ENCODE peak calls at places on chromosomes 7 and 10, in ten cellular contexts. One of them, this sample, is unnamed.

GRCh38 chr7:56083150-56083785 is 9.5 kb downstream of the PHKG1 start:
- DNase-seq in brain microvascular endothelial cell: no peak
- DNase-seq in psoas muscle: peak
- DNase-seq in NT2/D1: no peak
- DNase-seq in NCI-H1417: no peak
- DNase-seq in B cell: no peak
- DNase-seq in aorta: peak
- DNase-seq in nephron progenitor cell: no peak
- DNase-seq in NCI-H748 treated with DMSO at 0.1 percent for 48 hours: no peak
- DNase-seq in CD4-positive, CD25-positive, alpha-beta regulatory T cell: no peak
- DNase-seq in this sample: no peak

GRCh38 chr10:11881028-11881476 is 57.9 kb downstream of the PROSER2 start:
- DNase-seq in NCI-H748 treated with DMSO at 0.1 percent for 48 hours: no peak
- DNase-seq in nephron progenitor cell: no peak
- DNase-seq in brain microvascular endothelial cell: no peak
- DNase-seq in NT2/D1: no peak
- DNase-seq in aorta: peak
- DNase-seq in B cell: no peak
- DNase-seq in NCI-H1417: no peak
- DNase-seq in psoas muscle: no peak
- DNase-seq in CD4-positive, CD25-positive, alpha-beta regulatory T cell: no peak
- DNase-seq in this sample: no peak

GRCh38 chr10:63375859-63376258 is 89.9 kb downstream of the JMJD1C start:
- DNase-seq in B cell: no peak
- DNase-seq in brain microvascular endothelial cell: peak
- DNase-seq in CD4-positive, CD25-positive, alpha-beta regulatory T cell: no peak
- DNase-seq in NCI-H1417: no peak
- DNase-seq in NT2/D1: no peak
- DNase-seq in aorta: no peak
- DNase-seq in nephron progenitor cell: no peak
- DNase-seq in psoas muscle: no peak
- DNase-seq in NCI-H748 treated with DMSO at 0.1 percent for 48 hours: no peak
- DNase-seq in this sample: no peak

GRCh38 chr7:158353606-158354570 is 233.7 kb downstream of the PTPRN2 start:
- DNase-seq in NCI-H1417: peak
- DNase-seq in NCI-H748 treated with DMSO at 0.1 percent for 48 hours: peak
- DNase-seq in brain microvascular endothelial cell: peak
- DNase-seq in aorta: peak
- DNase-seq in nephron progenitor cell: peak
- DNase-seq in psoas muscle: no peak
- DNase-seq in NT2/D1: peak
- DNase-seq in B cell: no peak
- DNase-seq in CD4-positive, CD25-positive, alpha-beta regulatory T cell: no peak
- DNase-seq in this sample: no peak

GRCh38 chr7:100211342-100211780 is 8.4 kb upstream of the PVRIG start:
- DNase-seq in NT2/D1: no peak
- DNase-seq in brain microvascular endothelial cell: no peak
- DNase-seq in nephron progenitor cell: no peak
- DNase-seq in NCI-H1417: no peak
- DNase-seq in NCI-H748 treated with DMSO at 0.1 percent for 48 hours: no peak
- DNase-seq in psoas muscle: no peak
- DNase-seq in B cell: peak
- DNase-seq in aorta: no peak
- DNase-seq in CD4-positive, CD25-positive, alpha-beta regulatory T cell: peak
- DNase-seq in this sample: peak

GRCh38 chr7:156834462-156834861 is 58.5 kb downstream of the LMBR1 start:
- DNase-seq in nephron progenitor cell: no peak
- DNase-seq in B cell: no peak
- DNase-seq in aorta: no peak
- DNase-seq in NT2/D1: no peak
- DNase-seq in CD4-positive, CD25-positive, alpha-beta regulatory T cell: no peak
- DNase-seq in NCI-H748 treated with DMSO at 0.1 percent for 48 hours: no peak
- DNase-seq in brain microvascular endothelial cell: no peak
- DNase-seq in psoas muscle: no peak
- DNase-seq in NCI-H1417: no peak
- DNase-seq in this sample: no peak

GRCh38 chr10:2874963-2875362 is 192.4 kb upstream of the PFKP start:
- DNase-seq in aorta: no peak
- DNase-seq in nephron progenitor cell: no peak
- DNase-seq in brain microvascular endothelial cell: no peak
- DNase-seq in NT2/D1: no peak
- DNase-seq in CD4-positive, CD25-positive, alpha-beta regulatory T cell: no peak
- DNase-seq in NCI-H1417: no peak
- DNase-seq in B cell: no peak
- DNase-seq in NCI-H748 treated with DMSO at 0.1 percent for 48 hours: no peak
- DNase-seq in psoas muscle: no peak
- DNase-seq in this sample: no peak

GRCh38 chr7:30321089-30321991 is 36.9 kb downstream of the ZNRF2 start:
- DNase-seq in nephron progenitor cell: no peak
- DNase-seq in NCI-H1417: peak
- DNase-seq in aorta: no peak
- DNase-seq in brain microvascular endothelial cell: no peak
- DNase-seq in CD4-positive, CD25-positive, alpha-beta regulatory T cell: peak
- DNase-seq in NT2/D1: no peak
- DNase-seq in psoas muscle: no peak
- DNase-seq in B cell: peak
- DNase-seq in NCI-H748 treated with DMSO at 0.1 percent for 48 hours: no peak
- DNase-seq in this sample: no peak

GRCh38 chr10:17787087-17787942 is 21.8 kb upstream of the MRC1 start:
- DNase-seq in brain microvascular endothelial cell: peak
- DNase-seq in CD4-positive, CD25-positive, alpha-beta regulatory T cell: no peak
- DNase-seq in aorta: no peak
- DNase-seq in psoas muscle: no peak
- DNase-seq in NCI-H1417: no peak
- DNase-seq in NT2/D1: peak
- DNase-seq in NCI-H748 treated with DMSO at 0.1 percent for 48 hours: no peak
- DNase-seq in nephron progenitor cell: no peak
- DNase-seq in B cell: no peak
- DNase-seq in this sample: no peak

GRCh38 chr7:116429986-116430619 is 69.4 kb upstream of the CAV2 start:
- DNase-seq in nephron progenitor cell: no peak
- DNase-seq in B cell: no peak
- DNase-seq in brain microvascular endothelial cell: no peak
- DNase-seq in psoas muscle: no peak
- DNase-seq in NCI-H748 treated with DMSO at 0.1 percent for 48 hours: no peak
- DNase-seq in CD4-positive, CD25-positive, alpha-beta regulatory T cell: no peak
- DNase-seq in NCI-H1417: no peak
- DNase-seq in NT2/D1: no peak
- DNase-seq in aorta: no peak
- DNase-seq in this sample: no peak

GRCh38 chr10:103415581-103415980 is 19.2 kb downstream of the PDCD11 start:
- DNase-seq in NCI-H1417: no peak
- DNase-seq in NT2/D1: no peak
- DNase-seq in brain microvascular endothelial cell: no peak
- DNase-seq in CD4-positive, CD25-positive, alpha-beta regulatory T cell: no peak
- DNase-seq in nephron progenitor cell: no peak
- DNase-seq in NCI-H748 treated with DMSO at 0.1 percent for 48 hours: no peak
- DNase-seq in B cell: no peak
- DNase-seq in psoas muscle: no peak
- DNase-seq in aorta: no peak
- DNase-seq in this sample: no peak

GRCh38 chr7:152761116-152761748 is 1.7 kb downstream of the ACTR3B start:
- DNase-seq in NCI-H1417: no peak
- DNase-seq in brain microvascular endothelial cell: peak
- DNase-seq in NT2/D1: no peak
- DNase-seq in psoas muscle: no peak
- DNase-seq in CD4-positive, CD25-positive, alpha-beta regulatory T cell: no peak
- DNase-seq in nephron progenitor cell: no peak
- DNase-seq in aorta: no peak
- DNase-seq in NCI-H748 treated with DMSO at 0.1 percent for 48 hours: no peak
- DNase-seq in B cell: peak
- DNase-seq in this sample: no peak

GRCh38 chr10:113915540-113915939 is 61.1 kb downstream of the NHLRC2 start:
- DNase-seq in NT2/D1: no peak
- DNase-seq in NCI-H748 treated with DMSO at 0.1 percent for 48 hours: no peak
- DNase-seq in CD4-positive, CD25-positive, alpha-beta regulatory T cell: no peak
- DNase-seq in brain microvascular endothelial cell: no peak
- DNase-seq in nephron progenitor cell: no peak
- DNase-seq in B cell: no peak
- DNase-seq in psoas muscle: no peak
- DNase-seq in aorta: no peak
- DNase-seq in NCI-H1417: no peak
- DNase-seq in this sample: no peak

GRCh38 chr7:116439856-116440549 is 59.5 kb upstream of the CAV2 start:
- DNase-seq in NT2/D1: no peak
- DNase-seq in aorta: no peak
- DNase-seq in B cell: no peak
- DNase-seq in psoas muscle: no peak
- DNase-seq in nephron progenitor cell: no peak
- DNase-seq in brain microvascular endothelial cell: peak
- DNase-seq in NCI-H748 treated with DMSO at 0.1 percent for 48 hours: no peak
- DNase-seq in NCI-H1417: no peak
- DNase-seq in CD4-positive, CD25-positive, alpha-beta regulatory T cell: no peak
- DNase-seq in this sample: no peak

GRCh38 chr10:37895674-37896073 is 38.3 kb upstream of the ZNF248 start:
- DNase-seq in NT2/D1: no peak
- DNase-seq in aorta: no peak
- DNase-seq in NCI-H748 treated with DMSO at 0.1 percent for 48 hours: no peak
- DNase-seq in CD4-positive, CD25-positive, alpha-beta regulatory T cell: no peak
- DNase-seq in psoas muscle: no peak
- DNase-seq in brain microvascular endothelial cell: no peak
- DNase-seq in NCI-H1417: no peak
- DNase-seq in nephron progenitor cell: no peak
- DNase-seq in B cell: no peak
- DNase-seq in this sample: no peak

GRCh38 chr7:29468196-29468595 is 95.4 kb upstream of the PRR15 start:
- DNase-seq in B cell: no peak
- DNase-seq in NT2/D1: no peak
- DNase-seq in NCI-H1417: no peak
- DNase-seq in NCI-H748 treated with DMSO at 0.1 percent for 48 hours: no peak
- DNase-seq in nephron progenitor cell: no peak
- DNase-seq in brain microvascular endothelial cell: no peak
- DNase-seq in psoas muscle: no peak
- DNase-seq in aorta: no peak
- DNase-seq in CD4-positive, CD25-positive, alpha-beta regulatory T cell: no peak
- DNase-seq in this sample: no peak

GRCh38 chr10:124601016-124601415 is 139.4 kb downstream of the LHPP start:
- DNase-seq in NT2/D1: no peak
- DNase-seq in NCI-H1417: no peak
- DNase-seq in brain microvascular endothelial cell: no peak
- DNase-seq in nephron progenitor cell: no peak
- DNase-seq in NCI-H748 treated with DMSO at 0.1 percent for 48 hours: no peak
- DNase-seq in CD4-positive, CD25-positive, alpha-beta regulatory T cell: no peak
- DNase-seq in aorta: peak
- DNase-seq in B cell: no peak
- DNase-seq in psoas muscle: peak
- DNase-seq in this sample: no peak

GRCh38 chr10:102302611-102303010 is 57.3 kb downstream of the GBF1 start:
- DNase-seq in NCI-H1417: no peak
- DNase-seq in psoas muscle: no peak
- DNase-seq in NT2/D1: no peak
- DNase-seq in nephron progenitor cell: no peak
- DNase-seq in CD4-positive, CD25-positive, alpha-beta regulatory T cell: no peak
- DNase-seq in brain microvascular endothelial cell: peak
- DNase-seq in NCI-H748 treated with DMSO at 0.1 percent for 48 hours: no peak
- DNase-seq in B cell: no peak
- DNase-seq in aorta: no peak
- DNase-seq in this sample: no peak

GRCh38 chr10:116669080-116669479 is 48.3 kb downstream of the PNLIPRP2 start:
- DNase-seq in CD4-positive, CD25-positive, alpha-beta regulatory T cell: no peak
- DNase-seq in B cell: no peak
- DNase-seq in NT2/D1: no peak
- DNase-seq in NCI-H748 treated with DMSO at 0.1 percent for 48 hours: no peak
- DNase-seq in NCI-H1417: no peak
- DNase-seq in aorta: no peak
- DNase-seq in psoas muscle: no peak
- DNase-seq in brain microvascular endothelial cell: no peak
- DNase-seq in nephron progenitor cell: no peak
- DNase-seq in this sample: no peak

GRCh38 chr10:4054651-4055435 is 269.8 kb upstream of the KLF6 start:
- DNase-seq in aorta: no peak
- DNase-seq in NCI-H1417: no peak
- DNase-seq in brain microvascular endothelial cell: no peak
- DNase-seq in B cell: no peak
- DNase-seq in psoas muscle: no peak
- DNase-seq in CD4-positive, CD25-positive, alpha-beta regulatory T cell: no peak
- DNase-seq in nephron progenitor cell: no peak
- DNase-seq in NCI-H748 treated with DMSO at 0.1 percent for 48 hours: no peak
- DNase-seq in NT2/D1: no peak
- DNase-seq in this sample: no peak

GRCh38 chr10:120975072-120975910 is 124.1 kb downstream of the WDR11 start:
- DNase-seq in NT2/D1: no peak
- DNase-seq in aorta: no peak
- DNase-seq in nephron progenitor cell: no peak
- DNase-seq in brain microvascular endothelial cell: no peak
- DNase-seq in psoas muscle: no peak
- DNase-seq in B cell: no peak
- DNase-seq in CD4-positive, CD25-positive, alpha-beta regulatory T cell: no peak
- DNase-seq in NCI-H748 treated with DMSO at 0.1 percent for 48 hours: no peak
- DNase-seq in NCI-H1417: no peak
- DNase-seq in this sample: no peak

GRCh38 chr10:98488669-98489430 is 42.1 kb upstream of the HPS1 start:
- DNase-seq in B cell: no peak
- DNase-seq in aorta: no peak
- DNase-seq in NCI-H748 treated with DMSO at 0.1 percent for 48 hours: no peak
- DNase-seq in psoas muscle: no peak
- DNase-seq in brain microvascular endothelial cell: no peak
- DNase-seq in nephron progenitor cell: no peak
- DNase-seq in NCI-H1417: no peak
- DNase-seq in CD4-positive, CD25-positive, alpha-beta regulatory T cell: no peak
- DNase-seq in NT2/D1: no peak
- DNase-seq in this sample: no peak

GRCh38 chr10:10618139-10618538 is 399.5 kb upstream of the CELF2 start:
- DNase-seq in NCI-H748 treated with DMSO at 0.1 percent for 48 hours: no peak
- DNase-seq in B cell: no peak
- DNase-seq in psoas muscle: no peak
- DNase-seq in CD4-positive, CD25-positive, alpha-beta regulatory T cell: no peak
- DNase-seq in aorta: no peak
- DNase-seq in brain microvascular endothelial cell: no peak
- DNase-seq in NT2/D1: no peak
- DNase-seq in NCI-H1417: no peak
- DNase-seq in nephron progenitor cell: no peak
- DNase-seq in this sample: no peak

GRCh38 chr10:106711313-106711906 is 453.1 kb downstream of the SORCS1 start:
- DNase-seq in aorta: no peak
- DNase-seq in CD4-positive, CD25-positive, alpha-beta regulatory T cell: no peak
- DNase-seq in NCI-H748 treated with DMSO at 0.1 percent for 48 hours: peak
- DNase-seq in nephron progenitor cell: peak
- DNase-seq in B cell: peak
- DNase-seq in psoas muscle: peak
- DNase-seq in NT2/D1: peak
- DNase-seq in brain microvascular endothelial cell: no peak
- DNase-seq in NCI-H1417: peak
- DNase-seq in this sample: peak

GRCh38 chr7:77657427-77658331 is 38.6 kb upstream of the RSBN1L start:
- DNase-seq in NCI-H1417: peak
- DNase-seq in CD4-positive, CD25-positive, alpha-beta regulatory T cell: peak
- DNase-seq in NT2/D1: no peak
- DNase-seq in aorta: no peak
- DNase-seq in B cell: peak
- DNase-seq in nephron progenitor cell: no peak
- DNase-seq in brain microvascular endothelial cell: no peak
- DNase-seq in psoas muscle: no peak
- DNase-seq in NCI-H748 treated with DMSO at 0.1 percent for 48 hours: peak
- DNase-seq in this sample: no peak

GRCh38 chr10:47022311-47023131 is 111.3 kb downstream of the PTPN20 start:
- DNase-seq in B cell: no peak
- DNase-seq in NT2/D1: no peak
- DNase-seq in NCI-H748 treated with DMSO at 0.1 percent for 48 hours: no peak
- DNase-seq in psoas muscle: peak
- DNase-seq in CD4-positive, CD25-positive, alpha-beta regulatory T cell: no peak
- DNase-seq in aorta: peak
- DNase-seq in brain microvascular endothelial cell: no peak
- DNase-seq in NCI-H1417: no peak
- DNase-seq in nephron progenitor cell: no peak
- DNase-seq in this sample: no peak

GRCh38 chr7:151836191-151836926 is 40.6 kb downstream of the PRKAG2 start:
- DNase-seq in nephron progenitor cell: no peak
- DNase-seq in NT2/D1: no peak
- DNase-seq in NCI-H748 treated with DMSO at 0.1 percent for 48 hours: no peak
- DNase-seq in psoas muscle: peak
- DNase-seq in NCI-H1417: no peak
- DNase-seq in aorta: peak
- DNase-seq in CD4-positive, CD25-positive, alpha-beta regulatory T cell: no peak
- DNase-seq in brain microvascular endothelial cell: no peak
- DNase-seq in B cell: no peak
- DNase-seq in this sample: no peak

GRCh38 chr7:123538189-123538714 is 3.9 kb upstream of the IQUB start:
- DNase-seq in CD4-positive, CD25-positive, alpha-beta regulatory T cell: no peak
- DNase-seq in NCI-H748 treated with DMSO at 0.1 percent for 48 hours: no peak
- DNase-seq in nephron progenitor cell: no peak
- DNase-seq in NT2/D1: no peak
- DNase-seq in B cell: no peak
- DNase-seq in aorta: no peak
- DNase-seq in psoas muscle: no peak
- DNase-seq in NCI-H1417: no peak
- DNase-seq in brain microvascular endothelial cell: peak
- DNase-seq in this sample: no peak